ENCODE peak calls at places on chromosomes 5 and 9, in ten cellular contexts. B is HCT116; D is NAMALWA; Y is NK-92 treated with Interleukin-12 subunit alpha and Interleukin-12 subunit beta, amount 100 ng/mL, for 24 hours; H is effector CD4-positive, alpha-beta T cell; O is cerebellum; M is LoVo; T is fibroblast of lung; W is endothelial cell; A is stimulated activated effector memory CD8-positive, alpha-beta T cell treated with anti-CD3 and anti-CD28 coated beads, Interleukin-12 subunit alpha, Interleukin-12 subunit beta, amount 100 ng/mL, for 72 hours. C is an unnamed sample.

GRCh38 chr5:8491254-8491653 is 622.3 kb downstream of the MTRR start:
- DNase-seq in O (no peak), H (no peak), D (no peak), W (no peak), B (no peak), T (peak), A (no peak), M (no peak), Y (no peak), C (peak)

GRCh38 chr9:94899464-94900221 is 173.1 kb downstream of the AOPEP start:
- DNase-seq in W (no peak), T (peak), H (no peak), B (no peak), D (no peak), A (no peak), O (no peak), M (no peak), Y (no peak), C (no peak)

GRCh38 chr9:135561391-135562234 is at the start of gene PAEP:
- DNase-seq in H (no peak), A (no peak), D (no peak), B (no peak), Y (no peak), W (no peak), O (no peak), M (peak), T (no peak), C (no peak)

GRCh38 chr5:158911693-158912363 is 187.9 kb downstream of the EBF1 start:
- DNase-seq in W (no peak), A (no peak), M (no peak), O (no peak), Y (no peak), H (no peak), B (no peak), D (no peak), T (peak), C (no peak)

GRCh38 chr9:123150708-123151503 is 117.4 kb downstream of the GPR21 start:
- DNase-seq in Y (no peak), M (no peak), A (no peak), T (peak), W (no peak), D (no peak), B (no peak), O (no peak), H (no peak), C (peak)

GRCh38 chr5:76579166-76579765 is 43.9 kb downstream of the F2RL2 start:
- DNase-seq in Y (peak), O (no peak), A (no peak), T (peak), M (no peak), D (no peak), B (no peak), W (no peak), H (no peak), C (no peak)

GRCh38 chr9:121559183-121559582 is 59.5 kb upstream of the GGTA1 start:
- DNase-seq in W (no peak), M (no peak), H (no peak), O (no peak), T (peak), D (no peak), Y (no peak), B (no peak), A (no peak), C (no peak)

GRCh38 chr5:122844136-122844915 is 1.1 kb upstream of the SNX24 start:
- DNase-seq in B (no peak), O (no peak), T (no peak), M (no peak), Y (no peak), A (no peak), H (no peak), W (peak), D (peak), C (no peak)

GRCh38 chr5:124868661-124869060 is 122.2 kb upstream of the ZNF608 start:
- DNase-seq in Y (no peak), T (peak), O (no peak), D (no peak), M (no peak), B (no peak), H (no peak), W (no peak), A (no peak), C (no peak)

GRCh38 chr5:154278172-154278571 is 87.6 kb downstream of the GALNT10 start:
- DNase-seq in A (no peak), H (no peak), T (peak), W (no peak), O (no peak), D (no peak), M (no peak), B (no peak), Y (no peak), C (no peak)

GRCh38 chr5:174719211-174719610 is 5.2 kb upstream of the MSX2 start:
- DNase-seq in Y (no peak), B (no peak), D (no peak), T (no peak), W (no peak), H (no peak), A (no peak), M (no peak), O (no peak), C (no peak)

GRCh38 chr5:93621340-93621872 is 38.4 kb downstream of the NR2F1 start:
- DNase-seq in Y (no peak), A (peak), W (peak), B (no peak), T (peak), M (no peak), D (no peak), O (peak), H (peak), C (no peak)

GRCh38 chr5:92580814-92581213 is 1000.2 kb downstream of the NR2F1-AS1 start:
- DNase-seq in B (no peak), M (no peak), D (no peak), Y (no peak), T (no peak), H (no peak), O (no peak), W (no peak), A (no peak), C (no peak)

GRCh38 chr5:35876922-35877321 is 20.2 kb downstream of the IL7R start:
- DNase-seq in D (no peak), W (no peak), O (no peak), Y (no peak), T (peak), A (no peak), M (peak), H (no peak), B (no peak), C (peak)

GRCh38 chr9:105694320-105694847 is at the start of gene TMEM38B:
- DNase-seq in H (peak), Y (peak), W (peak), B (peak), D (peak), O (peak), M (peak), T (peak), A (peak), C (peak)

GRCh38 chr9:124342946-124343485 is 72.2 kb downstream of the PSMB7 start:
- DNase-seq in B (no peak), Y (no peak), D (no peak), A (no peak), H (no peak), W (no peak), O (peak), T (peak), M (no peak), C (peak)

GRCh38 chr9:69818946-69819345 is 1.7 kb upstream of the CFAP95 start:
- DNase-seq in H (no peak), A (no peak), B (no peak), O (no peak), D (no peak), M (no peak), T (peak), W (no peak), Y (no peak), C (no peak)

GRCh38 chr5:172082180-172082579 is 75.7 kb upstream of the FBXW11 start:
- DNase-seq in D (no peak), A (no peak), W (no peak), O (no peak), M (no peak), B (no peak), H (no peak), T (no peak), Y (no peak), C (no peak)

GRCh38 chr5:100799166-100799565 is 103.9 kb downstream of the ST8SIA4 start:
- DNase-seq in W (no peak), M (no peak), D (no peak), B (no peak), O (no peak), Y (no peak), T (no peak), H (no peak), A (no peak), C (no peak)

GRCh38 chr5:138448481-138449398 is 9.9 kb downstream of the REEP2 start:
- DNase-seq in M (no peak), H (no peak), Y (no peak), O (peak), W (no peak), T (peak), D (peak), A (no peak), B (no peak), C (no peak)